ENCODE peak calls at places on chromosomes 6 and 20, in six cellular contexts. I, B, A, L, T and K are unnamed samples. For H3K4me1, the result is how much of the 10 kb centered on the place peaks cover.

GRCh38 chr20:49400904-49401303 is 81.6 kb downstream of the KCNB1 start:
- DNase-seq in I (no peak), B (no peak), A (no peak), L (peak), T (peak), K (no peak)

GRCh38 chr20:50321797-50322480 is 131.3 kb downstream of the CEBPB start:
- DNase-seq in I (no peak), B (no peak), A (no peak), L (peak), T (peak), K (no peak)

GRCh38 chr6:56953597-56954388 is 1.1 kb upstream of the BEND6 start:
- DNase-seq in I (no peak), B (no peak), A (no peak), L (no peak), T (no peak), K (peak)

GRCh38 chr6:3804981-3805380 is 44.2 kb upstream of the FAM50B start:
- DNase-seq in I (no peak), B (no peak), A (no peak), L (no peak), T (no peak), K (no peak)

GRCh38 chr6:15073344-15073789 is 172.5 kb upstream of the JARID2 start:
- DNase-seq in I (no peak), B (no peak), A (no peak), L (no peak), T (no peak), K (no peak)

GRCh38 chr20:50335866-50336265 is 145.2 kb downstream of the CEBPB start:
- DNase-seq in I (no peak), B (no peak), A (no peak), L (no peak), T (no peak), K (no peak)

GRCh38 chr6:112234596-112234995 is 19.8 kb downstream of the LAMA4 start:
- DNase-seq in I (no peak), B (no peak), A (no peak), L (no peak), T (peak), K (no peak)

GRCh38 chr6:39792501-39793450 is 600 bp downstream of the DAAM2 start:
- DNase-seq in I (no peak), B (no peak), A (no peak), L (peak), T (no peak), K (no peak)

GRCh38 chr20:25299801-25300200 is 51.9 kb downstream of the PYGB start:
- DNase-seq in I (no peak), B (no peak), A (no peak), L (no peak), T (no peak), K (no peak)

GRCh38 chr6:11294263-11294662 is 61.8 kb upstream of the NEDD9 start:
- DNase-seq in I (no peak), B (no peak), A (no peak), L (no peak), T (no peak), K (no peak)

GRCh38 chr6:11296449-11297375 is 64.2 kb upstream of the NEDD9 start:
- DNase-seq in I (no peak), B (no peak), A (no peak), L (no peak), T (no peak), K (no peak)

GRCh38 chr6:11295969-11296368 is 63.5 kb upstream of the NEDD9 start:
- DNase-seq in I (no peak), B (no peak), A (no peak), L (no peak), T (no peak), K (no peak)

GRCh38 chr6:11298651-11299420 is 66.4 kb upstream of the NEDD9 start:
- DNase-seq in I (no peak), B (no peak), A (peak), L (no peak), T (no peak), K (no peak)

GRCh38 chr6:11297376-11297729 is 64.9 kb upstream of the NEDD9 start:
- DNase-seq in I (no peak), B (no peak), A (no peak), L (no peak), T (no peak), K (no peak)
- H3K4me1 ChIP-seq in I (under half), B (under half), A (under half), L (under half), T (under half), K (under half)

GRCh38 chr20:63952210-63952535 is 4.0 kb downstream of the UCKL1 start:
- DNase-seq in I (no peak), B (no peak), A (no peak), L (no peak), T (no peak), K (no peak)

GRCh38 chr20:63947638-63948456 is 8.4 kb downstream of the UCKL1 start:
- DNase-seq in I (peak), B (no peak), A (no peak), L (peak), T (no peak), K (no peak)

GRCh38 chr20:63952769-63953168 is 3.4 kb downstream of the UCKL1 start:
- DNase-seq in I (no peak), B (no peak), A (no peak), L (no peak), T (no peak), K (no peak)

GRCh38 chr20:63951398-63952209 is 4.6 kb downstream of the UCKL1 start:
- DNase-seq in I (no peak), B (no peak), A (no peak), L (no peak), T (no peak), K (peak)

GRCh38 chr20:63950701-63951397 is 5.4 kb downstream of the UCKL1 start:
- DNase-seq in I (no peak), B (no peak), A (no peak), L (no peak), T (no peak), K (no peak)
- H3K4me1 ChIP-seq in I (half or more), B (half or more), A (under half), L (under half), T (under half), K (half or more)

GRCh38 chr6:159100789-159101182 is 56.0 kb upstream of the TAGAP start:
- DNase-seq in I (no peak), B (peak), A (no peak), L (no peak), T (no peak), K (no peak)
- H3K4me1 ChIP-seq in I (under half), B (under half), A (under half), L (under half), T (under half), K (half or more)

DNA sequence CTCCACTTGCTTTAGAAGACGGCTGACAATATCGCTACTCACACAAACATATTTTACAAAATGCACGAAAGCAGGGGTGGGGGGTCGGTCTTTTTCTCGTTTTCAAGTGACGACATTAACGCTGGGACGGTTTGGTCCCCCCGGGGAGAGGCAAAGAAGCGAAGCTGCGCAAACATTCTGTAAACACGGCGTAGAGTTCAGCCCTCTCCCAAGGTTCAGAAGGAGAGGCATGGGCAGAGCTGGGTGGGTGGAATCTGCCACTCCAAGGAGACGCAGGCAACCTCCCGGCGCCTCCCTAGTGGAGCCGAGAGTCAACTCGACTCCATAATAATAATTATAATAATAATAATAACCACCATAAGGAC is 2.4 kb downstream of the NKX2-2 start:
- DNase-seq in I (no peak), B (no peak), A (no peak), L (no peak), T (no peak), K (no peak)
- H3K4me1 ChIP-seq in I (half or more), B (half or more), A (under half), L (under half), T (under half), K (half or more)